ENCODE peak calls at places on chromosomes 1 and 21, in seven cellular contexts. One of them, this sample, is unnamed.

GRCh38 chr1:117671781-117672501 is 66.1 kb downstream of the TENT5C start:
- DNase-seq in CD4-positive, alpha-beta T cell: no peak
- DNase-seq in fibroblast of mammary gland: peak
- DNase-seq in left ventricle myocardium inferior: peak
- DNase-seq in cardiac fibroblast: peak
- DNase-seq in MM.1S: no peak
- DNase-seq in endodermal cell: peak
- DNase-seq in this sample: no peak

GRCh38 chr21:33058468-33059318 is 11.2 kb upstream of the OLIG1 start:
- DNase-seq in CD4-positive, alpha-beta T cell: no peak
- DNase-seq in fibroblast of mammary gland: no peak
- DNase-seq in left ventricle myocardium inferior: peak
- DNase-seq in cardiac fibroblast: no peak
- DNase-seq in MM.1S: no peak
- DNase-seq in endodermal cell: no peak
- DNase-seq in this sample: no peak

GRCh38 chr21:27761623-27762022 is 794.7 kb upstream of the ADAMTS5 start:
- DNase-seq in CD4-positive, alpha-beta T cell: no peak
- DNase-seq in fibroblast of mammary gland: no peak
- DNase-seq in left ventricle myocardium inferior: no peak
- DNase-seq in cardiac fibroblast: no peak
- DNase-seq in MM.1S: no peak
- DNase-seq in endodermal cell: no peak
- DNase-seq in this sample: no peak

GRCh38 chr1:67601955-67602354 is 83.0 kb upstream of the GADD45A start:
- DNase-seq in CD4-positive, alpha-beta T cell: no peak
- DNase-seq in fibroblast of mammary gland: no peak
- DNase-seq in left ventricle myocardium inferior: no peak
- DNase-seq in cardiac fibroblast: no peak
- DNase-seq in MM.1S: no peak
- DNase-seq in endodermal cell: no peak
- DNase-seq in this sample: no peak

GRCh38 chr1:163785868-163786267 is 464.1 kb downstream of the NUF2 start:
- DNase-seq in CD4-positive, alpha-beta T cell: no peak
- DNase-seq in fibroblast of mammary gland: no peak
- DNase-seq in left ventricle myocardium inferior: no peak
- DNase-seq in cardiac fibroblast: no peak
- DNase-seq in MM.1S: no peak
- DNase-seq in endodermal cell: no peak
- DNase-seq in this sample: no peak

GRCh38 chr1:110218137-110218536 is 8.0 kb downstream of the KCNC4 start:
- DNase-seq in CD4-positive, alpha-beta T cell: no peak
- DNase-seq in fibroblast of mammary gland: no peak
- DNase-seq in left ventricle myocardium inferior: no peak
- DNase-seq in cardiac fibroblast: no peak
- DNase-seq in MM.1S: no peak
- DNase-seq in endodermal cell: no peak
- DNase-seq in this sample: no peak

GRCh38 chr1:235882816-235883215 is 16.1 kb upstream of the LYST start:
- DNase-seq in CD4-positive, alpha-beta T cell: no peak
- DNase-seq in fibroblast of mammary gland: peak
- DNase-seq in left ventricle myocardium inferior: no peak
- DNase-seq in cardiac fibroblast: peak
- DNase-seq in MM.1S: no peak
- DNase-seq in endodermal cell: no peak
- DNase-seq in this sample: no peak

GRCh38 chr1:93255222-93256079 is 74.9 kb downstream of the CCDC18 start:
- DNase-seq in CD4-positive, alpha-beta T cell: no peak
- DNase-seq in fibroblast of mammary gland: peak
- DNase-seq in left ventricle myocardium inferior: no peak
- DNase-seq in cardiac fibroblast: peak
- DNase-seq in MM.1S: no peak
- DNase-seq in endodermal cell: no peak
- DNase-seq in this sample: no peak

GRCh38 chr1:169150631-169151337 is 44.3 kb downstream of the ATP1B1 start:
- DNase-seq in CD4-positive, alpha-beta T cell: no peak
- DNase-seq in fibroblast of mammary gland: no peak
- DNase-seq in left ventricle myocardium inferior: no peak
- DNase-seq in cardiac fibroblast: no peak
- DNase-seq in MM.1S: no peak
- DNase-seq in endodermal cell: no peak
- DNase-seq in this sample: no peak
- TF ChIP-seq CTCF in CD4-positive, alpha-beta T cell: no peak
- TF ChIP-seq CTCF in fibroblast of mammary gland: no peak
- TF ChIP-seq CTCF in left ventricle myocardium inferior: no peak
- TF ChIP-seq CTCF in cardiac fibroblast: no peak
- TF ChIP-seq CTCF in MM.1S: no peak
- TF ChIP-seq CTCF in endodermal cell: no peak
- TF ChIP-seq CTCF in this sample: no peak

GRCh38 chr21:41768371-41769042 is 1.7 kb upstream of the RIPK4 start:
- DNase-seq in CD4-positive, alpha-beta T cell: no peak
- DNase-seq in fibroblast of mammary gland: peak
- DNase-seq in left ventricle myocardium inferior: no peak
- DNase-seq in cardiac fibroblast: peak
- DNase-seq in MM.1S: no peak
- DNase-seq in endodermal cell: peak
- DNase-seq in this sample: no peak
- TF ChIP-seq CTCF in CD4-positive, alpha-beta T cell: no peak
- TF ChIP-seq CTCF in fibroblast of mammary gland: peak
- TF ChIP-seq CTCF in left ventricle myocardium inferior: no peak
- TF ChIP-seq CTCF in cardiac fibroblast: peak
- TF ChIP-seq CTCF in MM.1S: peak
- TF ChIP-seq CTCF in endodermal cell: peak
- TF ChIP-seq CTCF in this sample: no peak

DNA sequence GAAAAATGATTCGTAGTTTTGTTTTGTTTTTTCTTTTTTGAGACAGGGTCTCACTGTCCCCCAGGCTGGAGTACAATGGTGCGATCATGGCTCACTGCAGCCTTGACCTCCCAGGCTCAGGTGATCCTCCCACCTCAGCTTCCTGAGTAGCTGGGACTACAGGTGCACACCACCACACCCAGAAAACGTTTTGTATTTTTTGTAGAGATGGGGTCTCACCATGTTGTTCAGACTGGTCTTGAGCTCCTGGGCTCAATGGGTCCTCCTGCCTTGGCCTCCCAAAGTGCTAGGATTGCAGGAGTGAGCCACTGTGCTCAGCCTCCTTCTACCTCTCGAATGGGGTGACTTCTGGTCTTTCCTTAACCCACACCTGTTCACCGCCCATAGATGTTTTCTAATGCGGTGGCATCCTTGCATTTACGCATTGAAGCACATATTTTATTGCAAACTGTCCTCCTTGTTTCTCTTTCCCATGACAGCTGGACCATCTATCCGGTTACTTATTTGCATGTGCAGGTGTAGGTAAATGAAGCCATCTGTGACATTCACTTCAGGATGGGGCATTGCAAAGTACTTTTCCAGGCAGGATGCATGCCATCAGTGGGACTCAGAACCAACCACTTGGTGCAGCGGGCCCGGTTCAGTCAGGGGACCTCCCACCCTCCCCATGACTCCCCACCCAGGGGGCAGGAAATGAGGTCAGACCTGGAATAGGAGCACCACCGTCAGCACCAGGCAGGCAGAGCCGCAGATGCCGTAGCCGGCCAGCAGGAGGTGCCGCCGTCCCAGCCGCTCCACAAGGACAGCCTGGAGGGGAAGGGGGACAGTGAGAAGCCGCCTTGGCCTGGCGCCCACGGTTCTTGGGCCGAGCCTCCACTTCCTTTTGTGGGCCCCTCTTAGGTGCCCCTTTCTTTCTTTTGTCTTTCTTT is 16.5 kb downstream of the SLC2A7 start:
- DNase-seq in CD4-positive, alpha-beta T cell: no peak
- DNase-seq in fibroblast of mammary gland: peak
- DNase-seq in left ventricle myocardium inferior: no peak
- DNase-seq in cardiac fibroblast: peak
- DNase-seq in MM.1S: peak
- DNase-seq in endodermal cell: peak
- DNase-seq in this sample: no peak
- TF ChIP-seq CTCF in CD4-positive, alpha-beta T cell: no peak
- TF ChIP-seq CTCF in fibroblast of mammary gland: peak
- TF ChIP-seq CTCF in left ventricle myocardium inferior: peak
- TF ChIP-seq CTCF in cardiac fibroblast: peak
- TF ChIP-seq CTCF in MM.1S: peak
- TF ChIP-seq CTCF in endodermal cell: peak
- TF ChIP-seq CTCF in this sample: no peak

DNA sequence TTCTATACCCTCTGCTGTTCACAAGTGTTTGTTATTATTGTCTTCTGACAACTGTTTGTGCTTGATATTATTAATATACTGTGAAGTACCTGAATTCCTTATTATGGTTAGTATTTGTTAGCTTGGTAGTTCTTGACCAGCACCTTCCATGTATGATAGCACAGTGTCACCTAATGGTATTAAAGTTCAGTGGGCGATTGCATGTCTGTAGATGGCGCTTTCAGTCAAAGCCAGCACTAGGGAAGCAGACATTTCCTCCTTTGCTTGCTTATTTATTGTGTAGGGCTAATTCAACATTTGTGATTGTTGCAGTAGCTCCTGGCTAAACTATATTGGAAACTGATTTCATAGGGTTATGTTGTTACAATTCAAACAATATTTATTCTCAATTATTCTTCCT is 218.0 kb downstream of the ZP4 start:
- DNase-seq in CD4-positive, alpha-beta T cell: no peak
- DNase-seq in fibroblast of mammary gland: no peak
- DNase-seq in left ventricle myocardium inferior: no peak
- DNase-seq in cardiac fibroblast: peak
- DNase-seq in MM.1S: peak
- DNase-seq in endodermal cell: no peak
- DNase-seq in this sample: no peak
- TF ChIP-seq CTCF in CD4-positive, alpha-beta T cell: no peak
- TF ChIP-seq CTCF in fibroblast of mammary gland: no peak
- TF ChIP-seq CTCF in left ventricle myocardium inferior: no peak
- TF ChIP-seq CTCF in cardiac fibroblast: no peak
- TF ChIP-seq CTCF in MM.1S: peak
- TF ChIP-seq CTCF in endodermal cell: peak
- TF ChIP-seq CTCF in this sample: no peak

GRCh38 chr1:8439015-8439702 is 121.2 kb downstream of the SLC45A1 start:
- DNase-seq in CD4-positive, alpha-beta T cell: no peak
- DNase-seq in fibroblast of mammary gland: peak
- DNase-seq in left ventricle myocardium inferior: peak
- DNase-seq in cardiac fibroblast: peak
- DNase-seq in MM.1S: no peak
- DNase-seq in endodermal cell: peak
- DNase-seq in this sample: peak

GRCh38 chr1:8441466-8441865 is 123.6 kb downstream of the SLC45A1 start:
- DNase-seq in CD4-positive, alpha-beta T cell: no peak
- DNase-seq in fibroblast of mammary gland: no peak
- DNase-seq in left ventricle myocardium inferior: no peak
- DNase-seq in cardiac fibroblast: no peak
- DNase-seq in MM.1S: no peak
- DNase-seq in endodermal cell: no peak
- DNase-seq in this sample: no peak

GRCh38 chr1:8438449-8438848 is 120.5 kb downstream of the SLC45A1 start:
- DNase-seq in CD4-positive, alpha-beta T cell: no peak
- DNase-seq in fibroblast of mammary gland: peak
- DNase-seq in left ventricle myocardium inferior: no peak
- DNase-seq in cardiac fibroblast: peak
- DNase-seq in MM.1S: no peak
- DNase-seq in endodermal cell: no peak
- DNase-seq in this sample: no peak

GRCh38 chr1:8447616-8448150 is 129.8 kb downstream of the SLC45A1 start:
- DNase-seq in CD4-positive, alpha-beta T cell: no peak
- DNase-seq in fibroblast of mammary gland: no peak
- DNase-seq in left ventricle myocardium inferior: no peak
- DNase-seq in cardiac fibroblast: no peak
- DNase-seq in MM.1S: no peak
- DNase-seq in endodermal cell: no peak
- DNase-seq in this sample: no peak

DNA sequence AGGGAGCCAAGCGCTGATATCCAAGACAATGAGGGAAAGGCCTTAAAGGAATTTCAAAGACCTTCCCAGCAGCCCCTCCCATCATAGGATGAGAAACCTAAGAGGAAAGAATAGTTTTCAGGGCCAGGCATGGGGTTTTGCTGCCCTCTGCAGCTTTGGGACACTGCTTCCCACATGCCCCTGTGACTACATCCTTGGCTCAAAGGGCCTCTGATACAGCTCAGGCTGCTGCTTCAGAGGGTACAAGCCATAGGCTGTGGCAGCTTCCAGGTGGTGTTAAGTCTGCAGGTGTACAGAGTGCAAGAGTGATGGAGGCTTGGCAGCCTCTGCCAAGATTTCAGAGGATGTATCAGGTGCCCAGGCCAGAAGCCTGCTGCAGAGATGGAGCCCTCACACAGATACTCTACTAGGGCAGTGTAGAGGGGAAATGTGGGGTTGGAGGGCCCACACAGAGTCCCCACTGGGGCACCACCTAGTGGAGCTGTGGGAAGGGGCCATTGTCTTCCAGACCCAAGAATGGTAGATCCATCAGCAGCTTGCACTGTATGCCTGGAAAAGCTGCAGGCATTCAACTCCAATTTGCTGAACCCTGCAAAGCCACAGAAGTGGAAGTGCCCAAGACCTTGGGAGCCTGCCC is 125.8 kb downstream of the SLC45A1 start:
- DNase-seq in CD4-positive, alpha-beta T cell: no peak
- DNase-seq in fibroblast of mammary gland: peak
- DNase-seq in left ventricle myocardium inferior: no peak
- DNase-seq in cardiac fibroblast: peak
- DNase-seq in MM.1S: no peak
- DNase-seq in endodermal cell: peak
- DNase-seq in this sample: no peak
- TF ChIP-seq CTCF in CD4-positive, alpha-beta T cell: no peak
- TF ChIP-seq CTCF in fibroblast of mammary gland: peak
- TF ChIP-seq CTCF in left ventricle myocardium inferior: peak
- TF ChIP-seq CTCF in cardiac fibroblast: peak
- TF ChIP-seq CTCF in MM.1S: peak
- TF ChIP-seq CTCF in endodermal cell: peak
- TF ChIP-seq CTCF in this sample: no peak

This sample was measured in activated B cell treated with CpG ODN at 0.5 μM for 24 hours.